ENCODE peak calls at places on chromosomes 6 and 20, in five cellular contexts. F is EL, B is GM13976, C is fibroblast of mammary gland, U is SHP77. Q is an unnamed sample.

GRCh38 chr6:56637640-56638039 is 5.0 kb downstream of the DST start:
- DNase-seq in C (peak), U (peak), B (peak), F (peak), Q (peak)

GRCh38 chr6:95365454-95365853 is 211.9 kb upstream of the MANEA start:
- DNase-seq in C (no peak), B (no peak), U (no peak), F (no peak), Q (no peak)

GRCh38 chr20:50691585-50692552 is 527 bp upstream of the RIPOR3 start:
- DNase-seq in C (peak), U (no peak), F (peak), B (no peak), Q (no peak)

GRCh38 chr6:18269253-18269652 is 4.9 kb upstream of the DEK start:
- DNase-seq in F (peak), B (peak), C (peak), U (no peak), Q (no peak)

GRCh38 chr6:38052035-38052434 is 232.5 kb downstream of the ZFAND3 start:
- DNase-seq in U (no peak), F (no peak), C (no peak), B (no peak), Q (no peak)

GRCh38 chr6:1636272-1636825 is 26.6 kb downstream of the FOXC1 start:
- DNase-seq in F (no peak), C (no peak), B (no peak), U (no peak), Q (no peak)

GRCh38 chr6:134802426-134803058 is 147.4 kb downstream of the ALDH8A1 start:
- DNase-seq in B (no peak), C (no peak), U (no peak), F (peak), Q (no peak)

GRCh38 chr6:47093169-47093568 is 51.0 kb upstream of the ADGRF1 start:
- DNase-seq in B (no peak), U (no peak), C (no peak), F (no peak), Q (no peak)

GRCh38 chr6:75213732-75214131 is 7.9 kb upstream of the COL12A1 start:
- DNase-seq in C (no peak), U (no peak), B (peak), F (no peak), Q (no peak)

GRCh38 chr20:50690979-50691584 is at the start of gene RIPOR3:
- DNase-seq in U (no peak), C (peak), B (no peak), F (peak), Q (no peak)

GRCh38 chr6:88891135-88891845 is 72.1 kb downstream of the RNGTT start:
- DNase-seq in B (no peak), F (no peak), C (peak), U (no peak), Q (no peak)

GRCh38 chr20:33791959-33792597 is 19.1 kb upstream of the CHMP4B start:
- DNase-seq in C (peak), B (peak), U (no peak), F (peak), Q (no peak)

GRCh38 chr6:138035070-138035469 is 72.1 kb downstream of the PERP start:
- DNase-seq in C (no peak), B (no peak), U (no peak), F (no peak), Q (no peak)

GRCh38 chr6:31293343-31293742 is 21.5 kb upstream of the HLA-C start:
- DNase-seq in F (peak), B (no peak), C (peak), U (no peak), Q (no peak)

GRCh38 chr6:56036911-56037310 is 161.5 kb upstream of the BMP5 start:
- DNase-seq in F (no peak), U (no peak), C (no peak), B (no peak), Q (no peak)

GRCh38 chr6:15663057-15663638 is 320 bp upstream of the DTNBP1 start:
- DNase-seq in C (peak), F (peak), B (peak), U (no peak), Q (peak)

GRCh38 chr6:119186490-119186889 is 108.0 kb upstream of the FAM184A start:
- DNase-seq in B (no peak), U (no peak), F (no peak), C (no peak), Q (no peak)

GRCh38 chr6:34696739-34697543 is at the start of gene ILRUN:
- DNase-seq in B (peak), U (peak), C (peak), F (peak), Q (peak)

GRCh38 chr6:35044145-35044745 is 96.9 kb downstream of the TCP11 start:
- DNase-seq in F (no peak), C (peak), U (no peak), B (no peak), Q (no peak)

GRCh38 chr6:157107915-157108651 is 215.2 kb downstream of the TMEM242 start:
- DNase-seq in B (no peak), F (peak), U (no peak), C (peak), Q (peak)

GRCh38 chr6:127342296-127342945 is 988 bp downstream of the ECHDC1 start:
- DNase-seq in B (no peak), C (no peak), U (no peak), F (peak), Q (peak)

GRCh38 chr6:151376440-151376839 is 14.9 kb downstream of the ZBTB2 start:
- DNase-seq in F (no peak), U (no peak), C (peak), B (no peak), Q (no peak)

GRCh38 chr20:49455691-49456090 is 26.8 kb downstream of the KCNB1 start:
- DNase-seq in U (no peak), B (no peak), F (no peak), C (no peak), Q (no peak)